ENCODE peak calls at places on chromosomes 12 and 14, in seven cellular contexts. A, O, U, Y, K, R and T are unnamed samples. For H4K20me1, the result is how much of the 10 kb centered on the place peaks cover.

GRCh38 chr12:62232143-62232729 is 28.0 kb upstream of the USP15 start:
- DNase-seq in A (no peak), O (no peak), U (no peak), Y (no peak), K (no peak), R (no peak), T (no peak)

GRCh38 chr12:97336896-97337751 is 125.5 kb upstream of the RMST start:
- DNase-seq in A (no peak), O (no peak), U (no peak), Y (no peak), K (no peak), R (no peak), T (no peak)

GRCh38 chr12:75908961-75909699 is 122.4 kb downstream of the PHLDA1 start:
- DNase-seq in A (peak), O (peak), U (no peak), Y (no peak), K (peak), R (peak), T (no peak)

GRCh38 chr12:46342562-46343033 is 30.0 kb downstream of the SLC38A2 start:
- DNase-seq in A (no peak), O (peak), U (peak), Y (no peak), K (peak), R (peak), T (no peak)

GRCh38 chr12:92506891-92507290 is 195.9 kb upstream of the PLEKHG7 start:
- DNase-seq in A (no peak), O (no peak), U (no peak), Y (no peak), K (no peak), R (no peak), T (no peak)

GRCh38 chr12:93065896-93066295 is 136.8 kb upstream of the EEA1 start:
- DNase-seq in A (no peak), O (no peak), U (no peak), Y (no peak), K (no peak), R (no peak), T (no peak)

GRCh38 chr12:130203151-130203550 is 40.9 kb downstream of the FZD10 start:
- DNase-seq in A (no peak), O (no peak), U (no peak), Y (no peak), K (no peak), R (no peak), T (no peak)

GRCh38 chr14:64702493-64703392 is 1.5 kb upstream of the PLEKHG3 start:
- DNase-seq in A (no peak), O (no peak), U (no peak), Y (no peak), K (no peak), R (peak), T (peak)

GRCh38 chr12:61667676-61668075 is 592.5 kb upstream of the USP15 start:
- DNase-seq in A (no peak), O (no peak), U (no peak), Y (no peak), K (no peak), R (no peak), T (no peak)

GRCh38 chr14:65160091-65160490 is 57.8 kb upstream of the MAX start:
- DNase-seq in A (no peak), O (no peak), U (no peak), Y (no peak), K (no peak), R (no peak), T (no peak)

GRCh38 chr12:86249856-86250255 is 6.3 kb downstream of the MGAT4C start:
- DNase-seq in A (no peak), O (no peak), U (no peak), Y (no peak), K (peak), R (no peak), T (no peak)

GRCh38 chr12:53093777-53094393 is 3.6 kb upstream of the IGFBP6 start:
- DNase-seq in A (no peak), O (no peak), U (no peak), Y (no peak), K (no peak), R (no peak), T (no peak)

GRCh38 chr12:64946132-64946829 is 121.8 kb downstream of the TBC1D30 start:
- DNase-seq in A (peak), O (no peak), U (no peak), Y (no peak), K (peak), R (no peak), T (no peak)

GRCh38 chr12:26043139-26044006 is 81.5 kb downstream of the BHLHE41 start:
- DNase-seq in A (no peak), O (no peak), U (no peak), Y (no peak), K (peak), R (peak), T (no peak)
- H4K20me1 ChIP-seq in A (half or more), O (under half), U (under half), Y (under half), K (under half), R (under half), T (under half)

GRCh38 chr12:131436922-131437705 is 273.8 kb upstream of the SFSWAP start:
- DNase-seq in A (no peak), O (no peak), U (no peak), Y (no peak), K (no peak), R (no peak), T (no peak)

GRCh38 chr12:131437706-131438210 is 273.1 kb upstream of the SFSWAP start:
- DNase-seq in A (no peak), O (no peak), U (no peak), Y (no peak), K (no peak), R (no peak), T (no peak)

GRCh38 chr12:131442337-131442918 is 268.5 kb upstream of the SFSWAP start:
- DNase-seq in A (no peak), O (no peak), U (no peak), Y (no peak), K (no peak), R (no peak), T (no peak)

GRCh38 chr12:131441638-131442336 is 269.1 kb upstream of the SFSWAP start:
- DNase-seq in A (no peak), O (no peak), U (no peak), Y (no peak), K (no peak), R (no peak), T (no peak)

GRCh38 chr12:131438874-131439273 is 272.0 kb upstream of the SFSWAP start:
- DNase-seq in A (no peak), O (peak), U (no peak), Y (no peak), K (no peak), R (no peak), T (no peak)
- TF ChIP-seq CTCF in A (no peak), O (peak), U (no peak), Y (no peak), K (no peak), R (no peak), T (no peak)

GRCh38 chr12:73067616-73068015 is 795.4 kb downstream of the TRHDE start:
- DNase-seq in A (no peak), O (no peak), U (no peak), Y (no peak), K (no peak), R (no peak), T (no peak)

GRCh38 chr12:73076760-73077159 is 804.6 kb downstream of the TRHDE start:
- DNase-seq in A (no peak), O (no peak), U (no peak), Y (no peak), K (no peak), R (no peak), T (no peak)

DNA sequence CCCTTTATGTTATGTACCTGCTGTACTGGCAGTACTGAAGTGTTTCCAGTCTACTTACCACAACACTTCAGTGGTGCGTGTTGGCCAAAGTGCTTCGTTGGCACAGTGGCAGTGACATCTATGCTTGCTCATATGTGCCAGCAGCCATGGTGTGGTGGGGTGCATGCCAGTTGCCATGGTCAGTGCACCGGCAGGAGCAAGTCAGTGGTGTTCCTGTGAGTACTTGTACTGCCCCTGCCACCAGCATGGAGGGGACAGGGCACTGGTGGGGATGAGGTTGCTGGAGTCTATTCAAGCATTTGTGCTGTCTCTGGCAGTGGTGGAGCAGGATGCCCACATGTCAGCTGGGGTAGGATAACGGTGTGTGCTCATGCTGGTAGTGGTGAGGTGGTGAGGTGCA is 800.0 kb downstream of the TRHDE start:
- DNase-seq in A (no peak), O (no peak), U (no peak), Y (no peak), K (no peak), R (no peak), T (no peak)
- H4K20me1 ChIP-seq in A (under half), O (under half), U (under half), Y (under half), K (under half), R (under half), T (under half)

GRCh38 chr14:75794615-75795038 is 133.6 kb downstream of the TTLL5 start:
- DNase-seq in A (peak), O (peak), U (no peak), Y (no peak), K (peak), R (peak), T (no peak)

DNA sequence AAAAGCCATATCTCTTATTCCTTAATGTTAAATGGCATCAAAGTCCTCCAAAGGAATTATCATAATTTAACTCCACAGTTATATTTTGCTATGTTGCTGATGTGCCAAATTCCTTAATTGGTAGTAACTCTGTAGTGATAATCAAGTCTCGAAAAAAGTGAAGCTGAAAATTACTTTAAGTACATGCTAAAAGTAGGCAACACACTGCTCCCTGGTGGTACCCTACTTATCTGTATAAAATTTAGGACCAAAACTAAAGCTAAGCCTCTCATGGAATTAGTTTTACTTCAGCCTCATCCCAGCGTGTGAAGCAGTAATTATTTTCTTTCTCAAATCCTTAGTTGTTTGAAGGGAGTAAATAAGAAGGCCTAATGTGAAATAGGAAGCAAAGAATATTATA is 132.8 kb downstream of the TTLL5 start:
- DNase-seq in A (no peak), O (no peak), U (no peak), Y (no peak), K (peak), R (peak), T (no peak)
- TF ChIP-seq CTCF in A (peak), O (no peak), U (peak), Y (no peak), K (peak), R (peak), T (peak)

GRCh38 chr12:28708918-28709371 is 440.1 kb upstream of the FAR2 start:
- DNase-seq in A (no peak), O (no peak), U (no peak), Y (no peak), K (peak), R (no peak), T (no peak)
- H4K20me1 ChIP-seq in A (under half), O (under half), U (under half), Y (under half), K (under half), R (under half), T (under half)

GRCh38 chr12:55683676-55684075 is 24.0 kb downstream of the ITGA7 start:
- DNase-seq in A (no peak), O (no peak), U (no peak), Y (no peak), K (no peak), R (no peak), T (no peak)

GRCh38 chr12:55682087-55682796 is 25.5 kb downstream of the ITGA7 start:
- DNase-seq in A (no peak), O (peak), U (no peak), Y (no peak), K (no peak), R (no peak), T (no peak)

GRCh38 chr12:55684761-55685370 is 22.8 kb downstream of the ITGA7 start:
- DNase-seq in A (no peak), O (no peak), U (no peak), Y (no peak), K (no peak), R (no peak), T (no peak)

GRCh38 chr12:55679691-55680090 is 28.0 kb downstream of the ITGA7 start:
- DNase-seq in A (no peak), O (no peak), U (no peak), Y (no peak), K (no peak), R (no peak), T (no peak)

GRCh38 chr12:55681142-55682077 is 26.3 kb downstream of the ITGA7 start:
- DNase-seq in A (no peak), O (peak), U (peak), Y (no peak), K (peak), R (peak), T (peak)
- TF ChIP-seq CTCF in A (peak), O (peak), U (peak), Y (no peak), K (peak), R (peak), T (no peak)

GRCh38 chr12:6536894-6537579 is 2.7 kb downstream of the GAPDH start:
- DNase-seq in A (no peak), O (peak), U (peak), Y (no peak), K (no peak), R (no peak), T (no peak)

GRCh38 chr12:6540181-6540877 is 6.0 kb downstream of the GAPDH start:
- DNase-seq in A (peak), O (no peak), U (peak), Y (no peak), K (peak), R (peak), T (peak)

GRCh38 chr12:6539276-6540134 is 5.2 kb downstream of the GAPDH start:
- DNase-seq in A (peak), O (no peak), U (no peak), Y (no peak), K (no peak), R (peak), T (peak)

GRCh38 chr12:6535960-6536847 is 1.9 kb downstream of the GAPDH start:
- DNase-seq in A (no peak), O (peak), U (no peak), Y (no peak), K (no peak), R (no peak), T (no peak)

GRCh38 chr12:6538420-6539275 is 4.3 kb downstream of the GAPDH start:
- DNase-seq in A (peak), O (peak), U (peak), Y (peak), K (no peak), R (peak), T (peak)
- H4K20me1 ChIP-seq in A (half or more), O (under half), U (half or more), Y (under half), K (under half), R (under half), T (under half)

GRCh38 chr12:114015851-114016250 is 49.7 kb upstream of the RBM19 start:
- DNase-seq in A (no peak), O (no peak), U (no peak), Y (no peak), K (no peak), R (no peak), T (no peak)

GRCh38 chr12:114011711-114012110 is 45.6 kb upstream of the RBM19 start:
- DNase-seq in A (no peak), O (no peak), U (no peak), Y (no peak), K (no peak), R (no peak), T (no peak)

GRCh38 chr12:114018669-114019068 is 52.5 kb upstream of the RBM19 start:
- DNase-seq in A (no peak), O (no peak), U (no peak), Y (no peak), K (peak), R (peak), T (no peak)

GRCh38 chr12:114012744-114013431 is 46.8 kb upstream of the RBM19 start:
- DNase-seq in A (no peak), O (no peak), U (no peak), Y (no peak), K (no peak), R (no peak), T (no peak)

DNA sequence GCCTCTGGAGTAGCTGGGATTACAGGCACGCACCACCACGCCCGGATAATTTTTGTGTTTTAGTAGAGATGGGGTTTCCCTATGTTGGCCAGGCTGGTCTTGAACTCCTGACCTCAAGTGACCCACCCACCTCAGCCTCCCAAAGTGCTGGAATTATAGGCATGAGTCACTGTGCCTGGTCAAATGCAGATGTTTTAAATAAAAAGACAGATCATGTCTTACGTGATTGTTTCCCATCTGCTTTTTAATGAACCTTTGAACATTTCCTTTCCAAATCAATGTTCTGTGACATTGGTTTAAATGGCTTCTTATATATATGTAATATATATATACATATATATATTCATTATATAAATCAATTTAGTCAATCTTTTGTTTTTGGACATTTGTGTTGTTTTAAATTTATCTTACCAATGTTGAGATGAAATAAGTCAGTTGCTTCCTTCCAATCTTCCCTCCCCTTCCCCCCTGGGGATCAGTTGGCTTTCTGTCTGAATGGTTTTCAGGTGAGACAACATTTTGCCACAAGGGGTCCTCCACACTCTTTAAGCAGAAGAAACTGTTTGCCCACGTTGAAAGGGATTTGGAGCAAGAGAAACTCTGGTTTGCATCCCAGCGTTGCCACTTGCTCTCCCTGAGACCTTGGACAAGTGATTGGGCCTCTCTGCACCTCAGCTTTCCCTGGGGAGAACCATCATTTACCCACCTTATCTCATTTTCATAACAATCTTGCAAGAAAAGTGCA is 47.6 kb upstream of the RBM19 start:
- DNase-seq in A (peak), O (peak), U (peak), Y (no peak), K (peak), R (peak), T (no peak)
- TF ChIP-seq CTCF in A (peak), O (peak), U (peak), Y (no peak), K (peak), R (peak), T (peak)

DNA sequence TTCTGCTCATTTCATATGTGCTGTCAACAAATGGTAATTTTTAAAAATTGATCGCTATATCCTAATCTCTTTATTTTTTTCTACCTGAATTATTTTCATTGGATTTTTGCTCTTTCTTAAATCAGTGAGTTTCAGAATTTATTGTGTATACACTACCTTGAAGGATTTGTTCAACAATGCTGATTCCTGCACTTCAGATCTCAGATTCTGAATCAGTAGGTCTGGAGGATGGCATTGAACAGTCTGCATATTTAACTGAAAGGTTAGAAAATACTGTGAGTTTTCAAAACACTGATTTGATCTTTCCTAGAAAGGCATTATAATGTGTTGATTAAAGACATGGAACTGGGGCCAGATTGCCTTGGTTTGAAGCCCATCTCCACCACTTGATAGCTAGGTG is 1.6 kb downstream of the G2E3 start:
- DNase-seq in A (no peak), O (no peak), U (no peak), Y (no peak), K (no peak), R (no peak), T (no peak)
- H4K20me1 ChIP-seq in A (under half), O (under half), U (under half), Y (under half), K (under half), R (under half), T (under half)

DNA sequence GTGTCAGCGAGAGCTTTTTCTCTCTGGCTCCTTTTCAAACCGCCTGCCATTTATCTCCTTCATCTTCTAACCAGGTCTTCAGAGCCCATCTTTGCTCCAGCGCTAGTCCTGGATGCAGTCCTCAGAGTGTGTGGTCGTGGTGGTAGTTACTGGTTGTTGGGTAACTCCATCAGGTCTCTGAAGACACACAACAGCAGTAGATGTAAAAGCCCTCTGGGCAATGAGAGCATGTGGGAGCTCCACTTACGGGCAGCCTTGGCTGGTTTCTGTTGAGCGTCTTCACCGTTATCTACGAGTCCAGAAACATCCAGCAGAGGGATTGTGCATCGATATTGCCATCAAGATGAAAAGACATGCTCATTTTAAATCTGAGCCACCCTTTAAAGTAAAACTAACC is 61.2 kb downstream of the FBXL14 start:
- DNase-seq in A (peak), O (no peak), U (no peak), Y (peak), K (no peak), R (no peak), T (no peak)
- TF ChIP-seq CTCF in A (no peak), O (no peak), U (peak), Y (peak), K (no peak), R (no peak), T (no peak)